ENCODE peak calls at places on chromosomes 2 and 18, in five cellular contexts. One of them, this sample, is unnamed.

GRCh38 chr2:102735431-102736130 is 26.2 kb upstream of the TMEM182 start:
- DNase-seq in MCF 10A: peak; percentile 4
- DNase-seq in nephron progenitor cell: peak; percentile 12
- DNase-seq in pancreas: no peak
- DNase-seq in AG10803: no peak
- DNase-seq in this sample: peak; percentile 11

GRCh38 chr2:196607073-196607472 is 32.4 kb upstream of the CCDC150 start:
- DNase-seq in nephron progenitor cell: no peak
- DNase-seq in AG10803: peak; percentile 21
- DNase-seq in pancreas: no peak
- DNase-seq in MCF 10A: no peak
- DNase-seq in this sample: peak; percentile 57

GRCh38 chr18:64091526-64091925 is 57.4 kb downstream of the LINC00305 start:
- DNase-seq in pancreas: no peak
- DNase-seq in AG10803: no peak
- DNase-seq in nephron progenitor cell: no peak
- DNase-seq in MCF 10A: no peak
- DNase-seq in this sample: no peak

GRCh38 chr2:76415821-76416220 is 705.1 kb upstream of the GCFC2 start:
- DNase-seq in MCF 10A: no peak
- DNase-seq in pancreas: no peak
- DNase-seq in AG10803: no peak
- DNase-seq in nephron progenitor cell: no peak
- DNase-seq in this sample: no peak

GRCh38 chr2:11744631-11745394 is 1.6 kb upstream of the LPIN1 start:
- DNase-seq in pancreas: peak; percentile 36
- DNase-seq in AG10803: peak; percentile 27
- DNase-seq in MCF 10A: peak; percentile 34
- DNase-seq in nephron progenitor cell: no peak
- DNase-seq in this sample: peak; percentile 44

GRCh38 chr2:174716785-174717184 is 47.5 kb downstream of the CHRNA1 start:
- DNase-seq in nephron progenitor cell: no peak
- DNase-seq in pancreas: no peak
- DNase-seq in MCF 10A: no peak
- DNase-seq in AG10803: no peak
- DNase-seq in this sample: no peak

GRCh38 chr2:230798769-230799399 is 65.9 kb upstream of the ITM2C start:
- DNase-seq in pancreas: no peak
- DNase-seq in nephron progenitor cell: peak; percentile 30
- DNase-seq in AG10803: peak; percentile 59
- DNase-seq in MCF 10A: peak; percentile 85
- DNase-seq in this sample: peak; percentile 73

GRCh38 chr18:32802606-32803451 is 30.0 kb upstream of the KLHL14 start:
- DNase-seq in nephron progenitor cell: no peak
- DNase-seq in MCF 10A: no peak
- DNase-seq in AG10803: no peak
- DNase-seq in pancreas: no peak
- DNase-seq in this sample: no peak

GRCh38 chr2:224887159-224887558 is 155.1 kb downstream of the DOCK10 start:
- DNase-seq in AG10803: peak; percentile 96
- DNase-seq in pancreas: no peak
- DNase-seq in MCF 10A: peak; percentile 54
- DNase-seq in nephron progenitor cell: no peak
- DNase-seq in this sample: peak; percentile 73

GRCh38 chr2:8554296-8554806 is 127.5 kb upstream of the ID2 start:
- DNase-seq in pancreas: peak; percentile 9
- DNase-seq in AG10803: no peak
- DNase-seq in nephron progenitor cell: no peak
- DNase-seq in MCF 10A: no peak
- DNase-seq in this sample: no peak

GRCh38 chr2:51028829-51029228 is 3.1 kb downstream of the NRXN1 start:
- DNase-seq in AG10803: no peak
- DNase-seq in MCF 10A: peak; percentile 52
- DNase-seq in pancreas: no peak
- DNase-seq in nephron progenitor cell: no peak
- DNase-seq in this sample: no peak

GRCh38 chr2:219035942-219036341 is 5.4 kb downstream of the CFAP65 start:
- DNase-seq in nephron progenitor cell: no peak
- DNase-seq in pancreas: no peak
- DNase-seq in MCF 10A: no peak
- DNase-seq in AG10803: no peak
- DNase-seq in this sample: no peak

GRCh38 chr2:75608684-75609333 is 37.8 kb upstream of the MRPL19 start:
- DNase-seq in nephron progenitor cell: peak; percentile 75
- DNase-seq in MCF 10A: peak; percentile 66
- DNase-seq in pancreas: peak; percentile 90
- DNase-seq in AG10803: peak; percentile 43
- DNase-seq in this sample: peak; percentile 58

GRCh38 chr2:161208527-161209139 is 48.4 kb downstream of the TANK start:
- DNase-seq in AG10803: peak; percentile 71
- DNase-seq in MCF 10A: peak; percentile 83
- DNase-seq in pancreas: no peak
- DNase-seq in nephron progenitor cell: no peak
- DNase-seq in this sample: peak; percentile 67

GRCh38 chr2:114293355-114293754 is 149.1 kb upstream of the DPP10 start:
- DNase-seq in nephron progenitor cell: no peak
- DNase-seq in pancreas: no peak
- DNase-seq in MCF 10A: no peak
- DNase-seq in AG10803: no peak
- DNase-seq in this sample: no peak

GRCh38 chr2:49770919-49771318 is 616.6 kb upstream of the FSHR start:
- DNase-seq in MCF 10A: peak; percentile 65
- DNase-seq in nephron progenitor cell: peak; percentile 61
- DNase-seq in pancreas: peak; percentile 75
- DNase-seq in AG10803: no peak
- DNase-seq in this sample: no peak

GRCh38 chr2:180385601-180386201 is 378.6 kb upstream of the CWC22 start:
- DNase-seq in MCF 10A: peak; percentile 78
- DNase-seq in pancreas: no peak
- DNase-seq in AG10803: peak; percentile 92
- DNase-seq in nephron progenitor cell: no peak
- DNase-seq in this sample: peak; percentile 88

GRCh38 chr2:1656326-1656960 is 87.9 kb downstream of the PXDN start:
- DNase-seq in MCF 10A: no peak
- DNase-seq in pancreas: no peak
- DNase-seq in nephron progenitor cell: no peak
- DNase-seq in AG10803: no peak
- DNase-seq in this sample: no peak

GRCh38 chr18:49685231-49685942 is 123.5 kb downstream of the LIPG start:
- DNase-seq in nephron progenitor cell: no peak
- DNase-seq in AG10803: no peak
- DNase-seq in pancreas: no peak
- DNase-seq in MCF 10A: peak; percentile 40
- DNase-seq in this sample: peak; percentile 70

GRCh38 chr2:44324971-44325426 is 36.3 kb downstream of the PREPL start:
- DNase-seq in nephron progenitor cell: no peak
- DNase-seq in MCF 10A: peak; percentile 8
- DNase-seq in pancreas: no peak
- DNase-seq in AG10803: peak; percentile 45
- DNase-seq in this sample: peak; percentile 73

DNA sequence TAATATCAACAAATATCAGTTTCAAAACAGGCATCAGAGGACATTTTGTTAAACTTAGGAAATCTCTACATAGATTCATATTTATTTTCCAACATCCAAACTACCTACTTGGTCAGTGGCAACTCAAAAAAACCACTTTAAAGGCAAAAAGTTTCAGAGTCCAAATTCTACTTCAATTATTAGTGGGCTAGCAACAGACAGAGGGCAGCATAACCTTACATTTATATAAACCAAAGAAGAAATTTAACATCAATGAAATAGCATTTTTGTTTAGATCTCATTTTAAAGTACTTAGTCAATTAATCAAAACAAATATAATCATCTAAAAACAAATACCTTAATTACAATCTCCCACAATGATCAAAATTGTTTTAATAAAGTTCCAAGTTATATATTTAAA is 33.3 kb downstream of the RTTN start:
- DNase-seq in pancreas: no peak
- DNase-seq in AG10803: peak; percentile 38
- DNase-seq in MCF 10A: peak; percentile 4
- DNase-seq in nephron progenitor cell: no peak
- DNase-seq in this sample: peak; percentile 55
- TF ChIP-seq CTCF in pancreas: no peak
- TF ChIP-seq CTCF in AG10803: peak; percentile 56
- TF ChIP-seq CTCF in MCF 10A: peak; percentile 27
- TF ChIP-seq CTCF in nephron progenitor cell: no peak
- TF ChIP-seq CTCF in this sample: peak; percentile 38

GRCh38 chr2:240256704-240257637 is 116.5 kb upstream of the OTOS start:
- DNase-seq in pancreas: peak; percentile 43
- DNase-seq in nephron progenitor cell: no peak
- DNase-seq in MCF 10A: no peak
- DNase-seq in AG10803: no peak
- DNase-seq in this sample: no peak
- TF ChIP-seq CTCF in pancreas: no peak
- TF ChIP-seq CTCF in nephron progenitor cell: no peak
- TF ChIP-seq CTCF in MCF 10A: no peak
- TF ChIP-seq CTCF in AG10803: no peak
- TF ChIP-seq CTCF in this sample: no peak

DNA sequence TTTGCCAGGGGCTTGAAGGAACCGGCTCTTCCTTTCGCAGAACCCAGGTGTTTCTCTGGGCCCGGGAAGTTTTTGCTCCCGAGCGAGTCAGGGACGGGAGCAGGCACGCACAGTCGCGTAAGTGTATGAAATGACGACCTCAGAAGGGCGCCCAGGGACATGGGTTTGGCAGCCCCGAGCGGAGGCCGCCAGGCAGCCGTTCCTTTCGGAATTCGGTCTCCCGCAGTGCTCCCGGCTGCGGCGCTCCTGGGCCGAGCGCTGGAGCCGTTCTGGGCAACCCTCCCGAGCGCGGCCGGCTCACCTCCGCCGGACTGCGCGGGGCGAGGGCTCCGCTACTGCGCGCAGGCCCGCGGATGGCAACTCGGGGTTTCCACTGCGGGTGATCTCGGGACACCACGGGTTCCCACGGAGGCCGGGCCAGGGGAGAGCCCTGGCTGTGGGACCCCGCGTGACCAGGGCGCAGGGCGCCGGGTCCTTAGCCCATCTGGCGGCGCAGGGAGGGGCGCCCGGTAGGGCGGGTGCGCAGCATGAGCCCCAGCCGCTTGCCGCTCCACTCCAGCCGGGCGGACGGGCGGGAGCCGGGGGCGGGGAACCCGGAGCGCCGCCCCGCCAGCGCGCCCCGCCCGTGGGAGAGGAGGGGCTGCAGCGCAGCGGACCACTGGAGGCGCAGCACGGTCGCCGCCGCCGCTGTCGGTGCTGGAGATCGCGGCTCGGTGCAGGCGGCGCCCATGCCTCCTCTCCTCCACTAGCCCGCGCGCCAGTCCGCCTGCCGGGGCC is at the start of gene OSBPL6:
- DNase-seq in MCF 10A: peak; percentile 84
- DNase-seq in nephron progenitor cell: peak; percentile 84
- DNase-seq in AG10803: peak; percentile 87
- DNase-seq in pancreas: peak; percentile 90
- DNase-seq in this sample: peak; percentile 74
- TF ChIP-seq CTCF in MCF 10A: peak; percentile 9
- TF ChIP-seq CTCF in nephron progenitor cell: no peak
- TF ChIP-seq CTCF in AG10803: no peak
- TF ChIP-seq CTCF in pancreas: peak; percentile 29
- TF ChIP-seq CTCF in this sample: no peak

GRCh38 chr2:168293766-168294165 is 46.4 kb upstream of the STK39 start:
- DNase-seq in MCF 10A: no peak
- DNase-seq in AG10803: peak; percentile 5
- DNase-seq in pancreas: no peak
- DNase-seq in nephron progenitor cell: no peak
- DNase-seq in this sample: no peak
- TF ChIP-seq CTCF in MCF 10A: no peak
- TF ChIP-seq CTCF in AG10803: peak; percentile 26
- TF ChIP-seq CTCF in pancreas: no peak
- TF ChIP-seq CTCF in nephron progenitor cell: no peak
- TF ChIP-seq CTCF in this sample: no peak

GRCh38 chr2:240734756-240735155 is 43.1 kb downstream of the AQP12A start:
- DNase-seq in pancreas: no peak
- DNase-seq in MCF 10A: no peak
- DNase-seq in nephron progenitor cell: no peak
- DNase-seq in AG10803: no peak
- DNase-seq in this sample: no peak

GRCh38 chr2:240733803-240734495 is 42.3 kb downstream of the AQP12A start:
- DNase-seq in pancreas: no peak
- DNase-seq in MCF 10A: peak; percentile 11
- DNase-seq in nephron progenitor cell: no peak
- DNase-seq in AG10803: no peak
- DNase-seq in this sample: no peak

GRCh38 chr2:240732184-240732583 is 40.5 kb downstream of the AQP12A start:
- DNase-seq in MCF 10A: no peak
- DNase-seq in pancreas: no peak
- DNase-seq in AG10803: no peak
- DNase-seq in nephron progenitor cell: no peak
- DNase-seq in this sample: no peak

GRCh38 chr2:240731327-240731626 is 39.6 kb downstream of the AQP12A start:
- DNase-seq in MCF 10A: no peak
- DNase-seq in pancreas: no peak
- DNase-seq in nephron progenitor cell: no peak
- DNase-seq in AG10803: peak; percentile 25
- DNase-seq in this sample: peak; percentile 25

DNA sequence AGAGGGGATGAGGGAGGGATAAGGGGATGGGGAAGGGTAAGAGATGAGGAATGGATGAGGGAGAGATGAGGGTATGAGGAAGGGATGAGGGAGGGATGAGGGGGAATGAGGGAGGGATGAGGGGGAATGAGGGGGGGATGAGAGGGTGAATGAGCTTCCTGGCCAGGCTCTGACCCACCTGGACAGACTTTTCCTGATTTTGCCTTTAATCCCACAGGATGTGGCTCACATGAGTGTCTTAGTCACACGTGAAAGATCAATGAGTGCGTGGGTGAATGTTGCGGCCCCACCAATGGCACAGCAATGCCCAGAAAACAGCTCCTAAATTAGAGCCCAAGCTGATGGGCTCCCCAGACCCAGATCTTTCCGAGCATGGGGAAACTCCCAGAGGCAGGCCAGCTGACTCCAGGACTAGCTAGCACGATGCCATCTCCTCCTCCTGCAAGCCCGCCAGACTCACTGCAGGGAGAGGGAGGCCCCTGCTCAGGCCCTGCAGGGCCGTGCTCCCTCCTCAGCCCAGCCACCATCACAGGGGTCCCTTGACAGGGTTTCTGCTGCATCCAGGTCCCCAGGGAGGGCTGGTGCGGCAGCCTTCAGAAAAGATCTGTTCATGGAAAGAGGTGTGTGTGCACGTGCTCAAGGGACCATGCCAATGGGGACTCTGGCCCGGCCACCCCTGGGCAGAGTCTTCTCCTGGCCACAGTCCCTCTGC is 41.4 kb downstream of the AQP12A start:
- DNase-seq in pancreas: no peak
- DNase-seq in nephron progenitor cell: no peak
- DNase-seq in MCF 10A: no peak
- DNase-seq in AG10803: no peak
- DNase-seq in this sample: no peak
- TF ChIP-seq CTCF in pancreas: no peak
- TF ChIP-seq CTCF in nephron progenitor cell: no peak
- TF ChIP-seq CTCF in MCF 10A: no peak
- TF ChIP-seq CTCF in AG10803: no peak
- TF ChIP-seq CTCF in this sample: no peak

GRCh38 chr2:231926180-231926741 is at the start of gene NPPC:
- DNase-seq in pancreas: no peak
- DNase-seq in AG10803: peak; percentile 29
- DNase-seq in nephron progenitor cell: peak; percentile 85
- DNase-seq in MCF 10A: peak; percentile 40
- DNase-seq in this sample: peak; percentile 61
- TF ChIP-seq CTCF in pancreas: no peak
- TF ChIP-seq CTCF in AG10803: no peak
- TF ChIP-seq CTCF in nephron progenitor cell: peak; percentile 54
- TF ChIP-seq CTCF in MCF 10A: peak; percentile 32
- TF ChIP-seq CTCF in this sample: peak; percentile 16

This sample was measured in cardiac fibroblast.